ENCODE peak calls at places on chromosomes 2 and 18, in nine cellular contexts. Q, A, O, R, B, D, Z, K and M are unnamed samples.

GRCh38 chr2:235868224-235868623 is 300.0 kb downstream of the GBX2 start:
- DNase-seq in A (no peak), Z (no peak), B (no peak), K (no peak), O (no peak), R (no peak), D (no peak), Q (no peak), M (no peak)

GRCh38 chr2:43176449-43176848 is 50.0 kb downstream of the ZFP36L2 start:
- DNase-seq in B (no peak), D (no peak), O (no peak), K (no peak), Q (no peak), Z (no peak), A (no peak), R (no peak), M (no peak)

GRCh38 chr2:179263460-179264237 is 983 bp downstream of the SESTD1 start:
- DNase-seq in B (peak), Z (peak), O (peak), R (no peak), Q (peak), K (no peak), D (no peak), A (peak), M (peak)

GRCh38 chr2:198008230-198008629 is 203.8 kb downstream of the PLCL1 start:
- DNase-seq in Q (no peak), R (no peak), Z (no peak), D (no peak), A (no peak), B (no peak), O (no peak), K (no peak), M (no peak)

GRCh38 chr18:44548291-44549221 is 132.1 kb upstream of the SETBP1 start:
- DNase-seq in Z (no peak), O (no peak), D (no peak), A (no peak), R (no peak), B (no peak), K (no peak), Q (peak), M (no peak)

GRCh38 chr2:107932483-107932882 is 53.8 kb upstream of the SLC5A7 start:
- DNase-seq in Q (no peak), A (no peak), R (no peak), Z (no peak), D (no peak), K (no peak), O (peak), B (no peak), M (no peak)

GRCh38 chr2:127085260-127085666 is 21.7 kb downstream of the BIN1 start:
- DNase-seq in Q (no peak), Z (no peak), R (no peak), O (no peak), B (no peak), A (no peak), D (no peak), K (no peak), M (no peak)

GRCh38 chr2:55361465-55362189 is 58.0 kb downstream of the CCDC88A start:
- DNase-seq in B (no peak), Q (peak), Z (no peak), D (no peak), O (no peak), A (no peak), R (no peak), K (no peak), M (peak)

GRCh38 chr2:67289921-67290371 is 107.2 kb upstream of the ETAA1 start:
- DNase-seq in A (no peak), K (no peak), R (no peak), D (no peak), B (no peak), Z (no peak), O (no peak), Q (no peak), M (no peak)

GRCh38 chr2:57882895-57883515 is 163.6 kb upstream of the VRK2 start:
- DNase-seq in O (peak), R (no peak), Q (no peak), B (no peak), A (no peak), K (no peak), D (no peak), Z (no peak), M (peak)

GRCh38 chr2:217142649-217143266 is 282.9 kb upstream of the TNP1 start:
- DNase-seq in Z (peak), K (no peak), O (peak), Q (peak), B (peak), D (no peak), R (no peak), A (no peak), M (no peak)

GRCh38 chr18:8987250-8987649 is 115.2 kb upstream of the NDUFV2 start:
- DNase-seq in K (no peak), D (no peak), O (no peak), R (no peak), B (no peak), Q (no peak), A (no peak), Z (no peak), M (no peak)

GRCh38 chr2:39128919-39129391 is 8.1 kb upstream of the SOS1 start:
- DNase-seq in O (no peak), Q (peak), K (no peak), B (no peak), R (no peak), Z (no peak), A (peak), D (peak), M (peak)

GRCh38 chr18:79106084-79106483 is 36.9 kb downstream of the ATP9B start:
- DNase-seq in Q (no peak), O (no peak), A (no peak), K (no peak), Z (no peak), R (no peak), D (no peak), B (no peak), M (no peak)

GRCh38 chr18:11570770-11571169 is 38.6 kb upstream of the SLC35G4 start:
- DNase-seq in B (no peak), Z (no peak), A (no peak), K (no peak), O (peak), R (no peak), Q (peak), D (no peak), M (peak)

GRCh38 chr18:45169610-45170009 is 445.7 kb upstream of the SLC14A2 start:
- DNase-seq in R (peak), Z (no peak), D (no peak), B (no peak), Q (no peak), A (no peak), K (no peak), O (no peak), M (no peak)

GRCh38 chr2:201233192-201234166 is 26.9 kb upstream of the CASP8 start:
- DNase-seq in D (peak), K (peak), Q (peak), A (peak), R (no peak), O (peak), B (peak), Z (no peak), M (peak)

GRCh38 chr2:101007415-101008345 is 5.6 kb downstream of the RPL31 start:
- DNase-seq in D (no peak), R (no peak), A (no peak), K (no peak), O (no peak), B (no peak), Z (no peak), Q (no peak), M (no peak)

GRCh38 chr2:172643142-172643541 is 87.3 kb downstream of the PDK1 start:
- DNase-seq in D (no peak), Q (no peak), R (no peak), K (no peak), B (no peak), O (no peak), Z (no peak), A (no peak), M (no peak)

GRCh38 chr2:106701134-106701994 is 184.6 kb downstream of the ST6GAL2 start:
- DNase-seq in R (no peak), Z (no peak), O (peak), K (no peak), B (no peak), Q (no peak), D (no peak), A (no peak), M (no peak)

GRCh38 chr2:163919717-163920116 is 183.9 kb upstream of the FIGN start:
- DNase-seq in D (no peak), Z (no peak), A (no peak), O (no peak), R (no peak), B (no peak), Q (no peak), K (no peak), M (no peak)

GRCh38 chr2:45935791-45936622 is 284.5 kb downstream of the PRKCE start:
- DNase-seq in A (peak), R (peak), Z (peak), Q (no peak), K (peak), B (peak), O (peak), D (peak), M (peak)

GRCh38 chr2:6080837-6081541 is 388.8 kb downstream of the SOX11 start:
- DNase-seq in B (no peak), Q (no peak), D (no peak), Z (peak), K (no peak), R (no peak), A (no peak), O (no peak), M (no peak)

GRCh38 chr2:239114616-239115265 is 266.9 kb downstream of the TWIST2 start:
- DNase-seq in R (no peak), K (no peak), Z (no peak), O (no peak), A (no peak), D (no peak), Q (no peak), B (no peak), M (no peak)